ENCODE peak calls at places on chromosome 17, in five cellular contexts. Y, S, U, X and M are unnamed samples.

GRCh38 chr17:27326585-27326984 is 32.7 kb downstream of the WSB1 start:
- DNase-seq in Y (no peak), S (no peak), U (no peak), X (no peak), M (no peak)

GRCh38 chr17:4584125-4584834 is at the start of gene SMTNL2:
- DNase-seq in Y (no peak), S (no peak), U (no peak), X (no peak), M (no peak)

GRCh38 chr17:33142703-33143299 is 150.3 kb downstream of the ASIC2 start:
- DNase-seq in Y (no peak), S (no peak), U (no peak), X (peak), M (no peak)

GRCh38 chr17:77654861-77655260 is 303.6 kb upstream of the TNRC6C start:
- DNase-seq in Y (no peak), S (no peak), U (no peak), X (no peak), M (no peak)

GRCh38 chr17:42422958-42423712 is at the start of gene CAVIN1:
- DNase-seq in Y (no peak), S (peak), U (no peak), X (peak), M (no peak)

GRCh38 chr17:81676906-81677305 is 6.7 kb downstream of the ARL16 start:
- DNase-seq in Y (no peak), S (no peak), U (no peak), X (no peak), M (no peak)

GRCh38 chr17:68564415-68565111 is 36.6 kb downstream of the FAM20A start:
- DNase-seq in Y (no peak), S (no peak), U (no peak), X (no peak), M (no peak)

GRCh38 chr17:63837480-63837879 is 5.0 kb downstream of the SMARCD2 start:
- DNase-seq in Y (no peak), S (no peak), U (no peak), X (no peak), M (no peak)

GRCh38 chr17:57062865-57063264 is 22.2 kb upstream of the AKAP1 start:
- DNase-seq in Y (no peak), S (no peak), U (no peak), X (no peak), M (no peak)

GRCh38 chr17:41333098-41333497 is 17.5 kb downstream of the KRT33A start:
- DNase-seq in Y (no peak), S (no peak), U (no peak), X (no peak), M (no peak)

GRCh38 chr17:44769647-44770084 is 10.9 kb downstream of the ADAM11 start:
- DNase-seq in Y (no peak), S (no peak), U (no peak), X (no peak), M (no peak)

GRCh38 chr17:42141382-42141781 is 13.4 kb downstream of the RAB5C start:
- DNase-seq in Y (no peak), S (no peak), U (no peak), X (no peak), M (no peak)

GRCh38 chr17:18946536-18946935 is 5.4 kb upstream of the SLC5A10 start:
- DNase-seq in Y (no peak), S (no peak), U (no peak), X (no peak), M (no peak)

GRCh38 chr17:39622380-39623006 is 4.3 kb upstream of the PPP1R1B start:
- DNase-seq in Y (peak), S (no peak), U (no peak), X (no peak), M (no peak)

GRCh38 chr17:14334261-14334860 is 33.5 kb downstream of the HS3ST3B1 start:
- DNase-seq in Y (no peak), S (no peak), U (no peak), X (no peak), M (no peak)

GRCh38 chr17:1592751-1593629 is 30.4 kb upstream of the PITPNA start:
- DNase-seq in Y (no peak), S (no peak), U (no peak), X (no peak), M (peak)

GRCh38 chr17:74271281-74271680 is 2.8 kb upstream of the DNAI2 start:
- DNase-seq in Y (no peak), S (no peak), U (no peak), X (no peak), M (no peak)

GRCh38 chr17:5536831-5537230 is 47.5 kb downstream of the NLRP1 start:
- DNase-seq in Y (no peak), S (no peak), U (no peak), X (no peak), M (no peak)

GRCh38 chr17:1597861-1598342 is 30.7 kb downstream of the SLC43A2 start:
- DNase-seq in Y (no peak), S (peak), U (no peak), X (no peak), M (no peak)

GRCh38 chr17:27459433-27459832 is 3.2 kb downstream of the KSR1 start:
- DNase-seq in Y (no peak), S (no peak), U (no peak), X (no peak), M (no peak)

GRCh38 chr17:1484586-1485310 is 7.7 kb downstream of the MYO1C start:
- DNase-seq in Y (peak), S (peak), U (peak), X (no peak), M (peak)

GRCh38 chr17:1006054-1006453 is 9.1 kb downstream of the TIMM22 start:
- DNase-seq in Y (no peak), S (peak), U (no peak), X (no peak), M (no peak)

GRCh38 chr17:47982645-47983440 is 11.9 kb downstream of the CDK5RAP3 start:
- DNase-seq in Y (peak), S (no peak), U (no peak), X (no peak), M (no peak)

GRCh38 chr17:16443390-16444257 is 28.3 kb downstream of the TRPV2 start:
- DNase-seq in Y (no peak), S (no peak), U (no peak), X (no peak), M (no peak)

GRCh38 chr17:56629450-56630187 is 36.1 kb downstream of the NOG start:
- DNase-seq in Y (no peak), S (no peak), U (no peak), X (peak), M (no peak)

GRCh38 chr17:79632432-79632735 is 21.5 kb upstream of the RBFOX3 start:
- DNase-seq in Y (no peak), S (peak), U (no peak), X (no peak), M (no peak)